ENCODE peak calls at places on chromosomes 5 and 9, in four cellular contexts. H is COR-L47, D is caudate nucleus, J is NB4. Z is an unnamed sample.
A peak's percentile ranks its signal among the peaks of the same experiment; 100 is the strongest.

GRCh38 chr9:98275159-98275558 is 19.7 kb upstream of the TBC1D2 start:
- DNase-seq in H (no peak), D (no peak), J (no peak), Z (no peak)

GRCh38 chr5:11182441-11183080 is 421.5 kb upstream of the DAP start:
- DNase-seq in H (peak; percentile 30), D (no peak), J (peak; percentile 52), Z (no peak)

GRCh38 chr5:90740244-90740799 is 181.7 kb downstream of the ADGRV1 start:
- DNase-seq in H (no peak), D (no peak), J (no peak), Z (no peak)

GRCh38 chr5:162067651-162068411 is at the start of gene GABRG2:
- DNase-seq in H (no peak), D (no peak), J (no peak), Z (no peak)

GRCh38 chr5:915946-916345 is 23.3 kb downstream of the TRIP13 start:
- DNase-seq in H (no peak), D (no peak), J (no peak), Z (no peak)

GRCh38 chr9:126440938-126441337 is 114.3 kb downstream of the MVB12B start:
- DNase-seq in H (no peak), D (peak; percentile 45), J (no peak), Z (peak; percentile 44)

GRCh38 chr5:9431496-9432258 is 114.2 kb downstream of the SEMA5A start:
- DNase-seq in H (no peak), D (no peak), J (no peak), Z (no peak)

GRCh38 chr5:59212596-59212995 is 629.7 kb downstream of the RAB3C start:
- DNase-seq in H (no peak), D (no peak), J (no peak), Z (no peak)

GRCh38 chr5:68534131-68534940 is 318.8 kb downstream of the PIK3R1 start:
- DNase-seq in H (peak; percentile 44), D (peak; percentile 26), J (peak; percentile 59), Z (peak; percentile 63)

GRCh38 chr9:137199411-137200121 is 975 bp downstream of the TPRN start:
- DNase-seq in H (no peak), D (no peak), J (no peak), Z (no peak)

GRCh38 chr5:83899351-83899970 is 178.8 kb upstream of the HAPLN1 start:
- DNase-seq in H (no peak), D (no peak), J (no peak), Z (no peak)

GRCh38 chr5:129387944-129388343 is 72.2 kb upstream of the ADAMTS19 start:
- DNase-seq in H (no peak), D (no peak), J (no peak), Z (no peak)

GRCh38 chr9:93698140-93698908 is 121.9 kb downstream of the PHF2 start:
- DNase-seq in H (no peak), D (no peak), J (no peak), Z (no peak)

GRCh38 chr5:132381614-132382013 is 12.1 kb downstream of the SLC22A5 start:
- DNase-seq in H (no peak), D (no peak), J (no peak), Z (no peak)

GRCh38 chr5:167778228-167778627 is 513.2 kb upstream of the WWC1 start:
- DNase-seq in H (no peak), D (no peak), J (no peak), Z (no peak)

GRCh38 chr5:179697993-179698934 is 503 bp upstream of the CANX start:
- DNase-seq in H (peak; percentile 99), D (peak; percentile 98), J (peak; percentile 99), Z (peak; percentile 99)